ENCODE peak calls at places on chromosome 9, in ten cellular contexts. H is tibial nerve, F is psoas muscle, U is tibial artery, C is PC-3, P is testis, N is HCT116, A is body of pancreas, J is OCI-LY7, W is cardiac muscle cell. R is an unnamed sample. For H3K36me3, the result is how much of the 10 kb centered on the place peaks cover.

GRCh38 chr9:133782157-133783130 is 44.3 kb upstream of the SARDH start:
- DNase-seq in C (peak), N (peak), J (peak), F (peak), A (peak), P (peak), U (peak), H (peak), W (peak), R (peak)

GRCh38 chr9:112719696-112720095 is 1.8 kb upstream of the INIP start:
- DNase-seq in W (no peak), N (no peak), H (no peak), J (no peak), F (no peak), U (no peak), P (no peak), C (peak), A (no peak), R (no peak)

GRCh38 chr9:126915846-126916543 is 1.4 kb downstream of the RALGPS1 start:
- DNase-seq in J (no peak), H (no peak), U (no peak), N (no peak), P (no peak), F (no peak), A (no peak), W (no peak), C (no peak), R (no peak)

GRCh38 chr9:131464354-131465000 is 38.2 kb upstream of the POMT1 start:
- DNase-seq in H (no peak), F (no peak), C (no peak), A (no peak), J (no peak), N (no peak), W (no peak), P (no peak), U (no peak), R (no peak)

GRCh38 chr9:131149678-131150033 is 24.3 kb downstream of the NUP214 start:
- DNase-seq in A (no peak), N (no peak), C (no peak), P (no peak), U (no peak), J (no peak), H (no peak), F (no peak), W (no peak), R (no peak)

GRCh38 chr9:30250872-30251271 is 2133.6 kb upstream of the ACO1 start:
- DNase-seq in H (no peak), C (no peak), J (no peak), A (no peak), F (no peak), W (no peak), N (no peak), P (no peak), U (no peak), R (no peak)

GRCh38 chr9:119251951-119252350 is 117.3 kb downstream of the BRINP1 start:
- DNase-seq in U (no peak), H (no peak), P (no peak), N (no peak), J (no peak), F (no peak), C (no peak), W (no peak), A (no peak), R (no peak)

GRCh38 chr9:68619636-68620035 is 79.0 kb upstream of the TMEM252 start:
- DNase-seq in N (no peak), J (no peak), U (no peak), C (peak), F (no peak), W (no peak), P (no peak), A (no peak), H (no peak), R (no peak)

GRCh38 chr9:72039532-72039931 is 20.9 kb downstream of the C9orf57 start:
- DNase-seq in P (no peak), J (no peak), U (no peak), C (no peak), A (no peak), H (no peak), W (no peak), F (no peak), N (no peak), R (no peak)

GRCh38 chr9:82275531-82275930 is 287.0 kb downstream of the SPATA31D1 start:
- DNase-seq in A (no peak), W (no peak), U (no peak), H (no peak), J (no peak), N (no peak), F (no peak), P (no peak), C (no peak), R (no peak)

GRCh38 chr9:76576344-76576743 is 117.4 kb downstream of the GCNT1 start:
- DNase-seq in C (no peak), J (peak), U (peak), F (no peak), A (peak), H (no peak), N (no peak), W (no peak), P (peak), R (peak)

GRCh38 chr9:126619336-126619919 is 5.7 kb downstream of the LMX1B start:
- DNase-seq in C (no peak), U (no peak), N (no peak), J (no peak), F (no peak), W (no peak), H (no peak), A (no peak), P (no peak), R (no peak)

GRCh38 chr9:8955315-8955714 is 1155.7 kb upstream of the DMAC1 start:
- DNase-seq in A (no peak), P (no peak), W (no peak), J (no peak), F (no peak), H (no peak), U (no peak), C (no peak), N (no peak), R (no peak)

GRCh38 chr9:108612510-108612909 is 243.3 kb downstream of the ACTL7B start:
- DNase-seq in P (no peak), C (no peak), U (no peak), N (no peak), J (no peak), H (no peak), A (no peak), W (no peak), F (no peak), R (no peak)

GRCh38 chr9:133572821-133573361 is 36.3 kb downstream of the FAM163B start:
- DNase-seq in J (no peak), P (peak), N (no peak), U (no peak), W (no peak), H (no peak), F (peak), C (no peak), A (no peak), R (no peak)

GRCh38 chr9:8694983-8695588 is 895.5 kb upstream of the DMAC1 start:
- DNase-seq in C (no peak), J (no peak), N (no peak), H (no peak), W (no peak), P (no peak), F (no peak), A (no peak), U (no peak), R (no peak)

GRCh38 chr9:6984941-6985578 is 227.3 kb downstream of the KDM4C start:
- DNase-seq in F (no peak), H (no peak), A (no peak), C (no peak), U (no peak), J (no peak), P (no peak), W (no peak), N (no peak), R (no peak)

GRCh38 chr9:110619831-110620230 is 40.3 kb upstream of the SVEP1 start:
- DNase-seq in W (no peak), H (no peak), C (no peak), A (no peak), N (no peak), U (no peak), J (no peak), F (no peak), P (no peak), R (no peak)

GRCh38 chr9:109315480-109315879 is 5.4 kb downstream of the EPB41L4B start:
- DNase-seq in C (no peak), N (no peak), U (no peak), H (no peak), F (no peak), W (no peak), P (no peak), J (no peak), A (no peak), R (no peak)

GRCh38 chr9:120344230-120344629 is 235.7 kb downstream of the CDK5RAP2 start:
- DNase-seq in U (no peak), N (peak), A (no peak), J (no peak), H (no peak), F (no peak), P (no peak), W (no peak), C (peak), R (no peak)

GRCh38 chr9:16315720-16316119 is 554.8 kb downstream of the BNC2 start:
- DNase-seq in A (no peak), U (no peak), J (no peak), H (no peak), W (no peak), P (no peak), C (no peak), N (no peak), F (no peak), R (no peak)

GRCh38 chr9:115106001-115106400 is 12.0 kb downstream of the TNC start:
- DNase-seq in P (no peak), H (no peak), A (no peak), J (no peak), C (peak), N (no peak), U (no peak), F (no peak), W (no peak), R (no peak)
- H3K27ac ChIP-seq in P (no peak), H (no peak), A (peak), J (no peak), C (peak), N (no peak), U (peak), F (no peak), W (no peak), R (no peak)

DNA sequence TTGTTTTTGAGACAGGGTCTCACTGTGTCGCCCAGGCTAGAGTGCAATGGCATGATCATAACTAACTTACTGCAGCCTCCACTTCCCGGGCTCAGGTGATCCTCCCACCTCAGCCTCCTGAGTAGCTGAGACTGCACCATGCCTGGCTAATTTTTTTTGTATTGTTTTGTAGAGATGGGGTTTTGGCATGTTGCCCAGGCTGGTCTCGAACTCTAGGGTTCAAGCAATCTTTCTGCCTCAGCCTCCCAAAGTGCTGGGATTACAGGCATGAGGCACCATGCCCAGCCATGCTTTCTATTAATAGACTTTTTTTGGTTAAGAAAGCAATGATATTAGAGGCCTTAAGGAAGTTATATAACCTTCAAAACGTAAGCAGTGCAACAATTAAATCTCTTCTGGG is 23.3 kb downstream of the CLTA start:
- DNase-seq in A (no peak), W (no peak), N (no peak), H (no peak), P (no peak), F (no peak), C (no peak), U (no peak), J (no peak), R (no peak)
- H3K36me3 ChIP-seq in A (under half), W (under half), N (under half), H (half or more), P (under half), F (under half), C (under half), U (under half), J (half or more), R (under half)

GRCh38 chr9:136109351-136110081 is 9.2 kb downstream of the TMEM250 start:
- DNase-seq in J (peak), A (peak), C (peak), N (peak), W (peak), F (peak), P (peak), U (peak), H (peak), R (peak)

GRCh38 chr9:136107155-136107952 is 11.3 kb downstream of the TMEM250 start:
- DNase-seq in U (no peak), F (no peak), J (peak), P (no peak), H (no peak), C (no peak), N (no peak), W (no peak), A (no peak), R (no peak)

GRCh38 chr9:136108648-136109266 is 9.9 kb downstream of the TMEM250 start:
- DNase-seq in C (no peak), N (no peak), W (no peak), H (no peak), F (no peak), A (no peak), J (no peak), P (no peak), U (no peak), R (no peak)

GRCh38 chr9:136110082-136111061 is 8.3 kb downstream of the TMEM250 start:
- DNase-seq in N (no peak), A (no peak), J (no peak), C (peak), W (no peak), F (no peak), H (no peak), P (no peak), U (no peak), R (no peak)

DNA sequence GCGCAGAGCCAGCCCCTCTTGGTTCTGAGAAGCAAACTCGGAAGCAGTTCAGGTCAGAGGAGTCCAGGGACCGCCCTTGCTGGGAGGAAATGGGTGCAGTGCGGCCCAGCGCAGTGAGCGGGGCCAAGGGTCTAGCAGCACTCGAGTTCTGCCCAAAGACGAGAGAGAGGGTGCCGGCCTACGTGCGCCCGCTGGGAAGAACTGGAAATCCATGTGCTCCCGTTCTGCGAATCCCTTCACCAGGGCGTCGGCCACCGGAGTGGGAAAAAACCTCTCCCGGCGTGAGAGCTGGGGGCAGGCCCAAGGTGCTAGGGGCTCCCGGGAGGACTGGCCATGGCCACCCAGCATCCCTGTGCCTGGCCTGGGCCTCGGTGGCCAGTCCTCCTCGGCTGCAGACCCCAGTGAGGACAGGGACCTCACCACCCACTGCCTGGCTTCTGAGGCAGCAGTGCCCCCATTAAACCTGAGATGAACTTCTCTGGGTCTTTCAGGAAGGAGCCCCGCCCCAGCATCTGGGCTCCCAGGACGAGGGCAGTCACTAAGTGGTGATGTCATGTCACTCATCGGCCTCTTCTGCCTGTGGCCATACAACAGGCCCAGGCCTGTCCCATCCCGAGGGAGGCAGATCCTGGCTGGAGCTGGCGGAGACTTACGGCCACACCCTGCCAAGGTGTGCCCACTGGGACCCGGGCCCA is 10.6 kb downstream of the TMEM250 start:
- DNase-seq in N (no peak), A (no peak), H (no peak), P (no peak), U (no peak), J (no peak), C (no peak), W (no peak), F (no peak), R (no peak)
- H3K27ac ChIP-seq in N (peak), A (peak), H (peak), P (no peak), U (peak), J (no peak), C (no peak), W (no peak), F (peak), R (no peak)

DNA sequence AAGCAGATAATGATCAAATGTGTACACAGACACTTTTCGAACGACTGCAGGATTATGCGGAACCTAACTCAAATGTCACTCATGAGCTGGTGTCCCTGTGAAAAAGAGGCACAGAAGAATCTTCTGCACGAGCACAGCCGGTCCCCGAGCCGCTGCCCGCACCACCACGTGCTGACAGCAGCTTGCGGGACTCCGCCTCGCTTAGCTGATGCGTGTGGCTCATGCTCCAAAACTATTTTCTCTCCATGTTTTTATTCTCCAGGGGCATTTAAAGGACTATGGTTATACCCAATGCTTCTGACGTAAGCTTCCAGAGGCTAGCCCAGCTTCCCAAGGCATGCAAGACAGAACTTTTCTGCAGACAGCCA is 9.5 kb downstream of the SEC16A start:
- DNase-seq in A (no peak), U (no peak), J (no peak), P (no peak), C (no peak), N (no peak), F (no peak), H (no peak), W (no peak), R (no peak)
- H3K36me3 ChIP-seq in A (under half), U (half or more), J (half or more), P (under half), C (under half), N (half or more), F (under half), H (half or more), W (half or more), R (half or more)

DNA sequence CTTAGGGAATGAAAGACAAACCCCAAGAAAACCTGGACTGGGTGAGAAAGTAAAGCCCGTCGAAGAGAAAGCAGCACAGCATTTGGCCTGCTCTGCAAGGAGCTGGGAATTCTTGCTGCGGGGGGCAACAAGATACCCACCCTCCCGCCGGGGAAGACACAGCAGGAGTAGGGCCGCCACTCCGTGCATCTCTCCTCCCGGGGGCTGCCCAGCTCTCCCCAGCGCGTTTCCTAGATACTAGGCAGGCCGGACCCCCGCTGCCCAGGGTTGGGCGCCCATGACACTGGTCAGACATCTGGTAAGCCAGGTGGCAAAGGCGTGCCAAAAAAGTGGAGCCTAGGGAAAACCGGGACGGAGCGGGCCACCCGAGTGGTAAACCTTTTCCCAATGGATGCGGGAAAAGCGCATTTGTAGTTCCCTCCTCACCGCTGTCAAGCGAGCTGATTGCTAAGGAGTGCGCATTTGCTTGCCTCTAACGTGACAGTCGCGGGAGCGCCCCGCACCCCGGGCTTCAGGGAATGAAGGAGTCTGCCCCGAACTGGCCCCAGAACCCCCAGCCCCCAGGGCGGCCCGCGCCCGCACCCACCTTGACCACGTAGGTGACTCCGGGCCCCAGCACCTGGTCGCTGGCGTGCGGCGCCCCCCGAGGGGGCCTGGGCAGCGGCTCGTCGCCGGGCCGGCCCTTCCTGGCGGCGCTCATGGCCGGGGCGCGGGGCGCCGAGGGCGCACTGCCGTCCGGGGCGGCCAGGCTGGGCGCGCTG is 1.0 kb downstream of the SHC3 start:
- DNase-seq in J (no peak), U (no peak), P (no peak), N (no peak), C (no peak), A (no peak), F (no peak), H (no peak), W (peak), R (no peak)
- H3K27ac ChIP-seq in J (no peak), U (no peak), P (no peak), N (no peak), C (no peak), A (no peak), F (no peak), H (peak), W (no peak), R (no peak)

DNA sequence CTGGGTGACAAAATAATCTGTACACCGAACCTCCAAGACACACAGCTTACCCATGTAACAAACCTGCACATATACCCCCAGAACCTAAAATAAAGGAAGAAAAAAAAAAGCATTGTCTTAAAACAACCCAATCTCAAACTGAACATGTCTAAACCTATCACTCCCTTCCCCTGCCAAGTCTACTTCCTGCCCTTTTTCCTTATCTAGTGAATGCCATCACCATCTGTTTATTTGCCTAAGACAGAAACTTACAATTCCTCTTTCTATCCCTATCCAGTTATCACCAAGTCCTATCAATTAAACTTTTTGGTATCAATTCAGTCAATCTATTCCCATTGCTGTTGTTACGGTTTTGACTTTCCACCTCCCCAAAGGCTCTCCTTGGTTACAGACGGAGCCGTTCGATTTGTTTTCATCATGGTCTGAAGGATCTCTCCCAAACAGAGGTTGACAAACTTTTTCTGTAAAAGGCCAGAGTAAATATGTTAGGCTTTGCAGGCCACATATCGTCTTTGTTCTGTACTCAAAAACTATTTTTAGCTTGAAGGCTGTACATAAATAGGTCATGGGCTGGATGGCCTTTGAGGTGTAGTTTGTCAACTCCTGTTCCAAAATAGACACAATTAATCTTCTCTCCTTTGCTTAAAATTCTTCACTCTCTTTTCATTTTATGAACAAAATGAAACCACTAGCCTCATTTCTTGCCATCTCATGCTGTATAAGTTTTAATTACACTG is 12.1 kb downstream of the NOL8 start:
- DNase-seq in U (no peak), H (no peak), A (no peak), W (no peak), J (no peak), F (no peak), C (no peak), N (no peak), P (no peak), R (no peak)
- H3K36me3 ChIP-seq in U (under half), H (half or more), A (under half), W (under half), J (half or more), F (under half), C (under half), N (half or more), P (under half), R (half or more)

DNA sequence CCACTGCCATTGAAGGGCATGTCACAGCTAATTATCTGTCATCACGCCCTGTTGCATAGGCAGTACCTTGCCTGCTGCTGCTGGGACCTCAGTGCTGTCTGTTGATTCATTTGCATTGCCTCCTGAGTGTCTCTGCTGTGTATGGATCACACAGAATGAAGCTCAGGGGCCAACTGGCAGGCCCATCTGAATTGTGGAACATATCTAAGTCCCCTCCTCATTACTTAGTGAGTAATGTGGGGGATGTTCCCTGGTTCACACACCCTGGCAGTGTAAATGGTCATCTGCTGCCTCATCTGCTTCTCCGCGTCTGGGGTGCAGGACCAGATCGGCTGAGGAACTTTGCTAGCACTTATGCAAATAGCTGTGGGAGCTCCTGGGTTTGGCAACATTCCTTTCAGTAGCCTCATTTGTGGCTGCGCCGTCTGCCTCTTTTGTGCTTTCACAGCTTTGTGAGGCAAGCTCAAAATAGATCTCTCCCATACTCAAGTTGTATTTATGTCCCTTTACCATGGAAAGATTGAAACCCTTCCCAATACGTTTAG is 25.4 kb downstream of the TYRP1 start:
- DNase-seq in U (no peak), C (peak), N (no peak), H (no peak), F (no peak), A (no peak), P (no peak), W (peak), J (no peak), R (peak)
- H3K27ac ChIP-seq in U (no peak), C (no peak), N (no peak), H (no peak), F (no peak), A (no peak), P (no peak), W (peak), J (no peak), R (no peak)